ENCODE peak calls at places on chromosomes 16 and 17, in eight cellular contexts. K is cardiac muscle cell, N is lower leg skin, D is tibial nerve, I is A549, W is dorsolateral prefrontal cortex, B is lower lobe of right lung, A is HFFc6. S is an unnamed sample.

GRCh38 chr17:77140878-77141767 is at the start of gene SEC14L1:
- DNase-seq in D (no peak), N (peak), K (peak), W (no peak), A (peak), B (peak), I (no peak), S (peak)

GRCh38 chr17:82952019-82952418 is 112.2 kb upstream of the ZNF750 start:
- DNase-seq in A (no peak), W (no peak), K (no peak), B (peak), I (no peak), N (peak), D (no peak), S (no peak)

GRCh38 chr17:63496177-63496576 is 19.3 kb downstream of the ACE start:
- DNase-seq in N (no peak), I (no peak), B (no peak), A (no peak), W (no peak), K (no peak), D (no peak), S (no peak)

GRCh38 chr16:63461248-63461841 is 1425.1 kb upstream of the CDH8 start:
- DNase-seq in K (peak), A (peak), I (no peak), D (peak), W (peak), B (no peak), N (no peak), S (peak)

GRCh38 chr17:48746916-48747444 is 18.4 kb upstream of the HOXB13 start:
- DNase-seq in B (no peak), W (no peak), K (no peak), A (no peak), D (no peak), I (no peak), N (no peak), S (no peak)

GRCh38 chr16:11354733-11355574 is 9.7 kb downstream of the RMI2 start:
- DNase-seq in A (no peak), I (no peak), K (peak), B (peak), D (no peak), N (no peak), W (no peak), S (no peak)

GRCh38 chr17:79624658-79625478 is 14.0 kb upstream of the RBFOX3 start:
- DNase-seq in I (no peak), N (peak), W (no peak), A (no peak), B (peak), D (no peak), K (no peak), S (no peak)

GRCh38 chr17:42132941-42133340 is 10.3 kb downstream of the HSPB9 start:
- DNase-seq in B (peak), N (no peak), I (no peak), W (peak), D (no peak), K (peak), A (peak), S (no peak)

GRCh38 chr17:67053438-67054000 is 9.2 kb downstream of the CACNG1 start:
- DNase-seq in W (no peak), K (no peak), B (no peak), I (no peak), N (peak), A (no peak), D (no peak), S (no peak)

DNA sequence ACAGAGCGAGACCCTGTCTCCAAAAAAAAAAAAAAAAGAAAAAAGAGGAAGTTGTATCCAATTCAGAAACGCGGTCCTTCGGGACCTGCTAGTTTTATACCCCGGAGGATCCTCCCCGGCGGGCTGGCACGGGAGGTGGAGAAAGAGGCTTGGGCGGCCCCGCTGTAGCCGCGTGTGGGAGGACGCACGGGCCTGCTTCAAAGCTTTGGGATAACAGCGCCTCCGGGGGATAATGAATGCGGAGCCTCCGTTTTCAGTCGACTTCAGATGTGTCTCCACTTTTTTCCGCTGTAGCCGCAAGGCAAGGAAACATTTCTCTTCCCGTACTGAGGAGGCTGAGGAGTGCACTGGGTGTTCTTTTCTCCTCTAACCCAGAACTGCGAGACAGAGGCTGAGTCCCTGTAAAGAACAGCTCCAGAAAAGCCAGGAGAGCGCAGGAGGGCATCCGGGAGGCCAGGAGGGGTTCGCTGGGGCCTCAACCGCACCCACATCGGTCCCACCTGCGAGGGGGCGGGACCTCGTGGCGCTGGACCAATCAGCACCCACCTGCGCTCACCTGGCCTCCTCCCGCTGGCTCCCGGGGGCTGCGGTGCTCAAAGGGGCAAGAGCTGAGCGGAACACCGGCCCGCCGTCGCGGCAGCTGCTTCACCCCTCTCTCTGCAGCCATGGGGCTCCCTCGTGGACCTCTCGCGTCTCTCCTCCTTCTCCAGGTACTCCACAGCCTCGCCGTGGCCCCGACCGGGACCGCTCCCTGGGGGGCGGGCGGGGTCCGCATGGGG is at the start of gene CDH3:
- DNase-seq in A (no peak), B (peak), K (peak), D (no peak), W (peak), I (no peak), N (peak), S (peak)
- TF ChIP-seq CTCF in A (no peak), B (no peak), K (no peak), D (no peak), W (no peak), I (no peak), N (no peak), S (no peak)

GRCh38 chr17:57004944-57005579 is 27.1 kb downstream of the SCPEP1 start:
- DNase-seq in D (no peak), N (no peak), B (no peak), A (no peak), I (peak), K (no peak), W (no peak), S (no peak)
- TF ChIP-seq CTCF in D (no peak), N (no peak), B (peak), A (peak), I (peak), K (peak), W (no peak), S (peak)

GRCh38 chr16:55499951-55500350 is 8.9 kb upstream of the LPCAT2 start:
- DNase-seq in A (peak), W (no peak), K (peak), B (no peak), N (peak), I (no peak), D (peak), S (no peak)

GRCh38 chr16:55501549-55502322 is 7.1 kb upstream of the LPCAT2 start:
- DNase-seq in N (peak), A (no peak), I (no peak), B (no peak), W (no peak), D (peak), K (peak), S (no peak)

GRCh38 chr16:55503726-55504553 is 4.9 kb upstream of the LPCAT2 start:
- DNase-seq in N (peak), B (no peak), K (no peak), W (no peak), I (no peak), D (no peak), A (no peak), S (no peak)

GRCh38 chr16:55505333-55506015 is 3.4 kb upstream of the LPCAT2 start:
- DNase-seq in I (no peak), D (no peak), N (peak), A (no peak), W (no peak), K (no peak), B (no peak), S (no peak)

DNA sequence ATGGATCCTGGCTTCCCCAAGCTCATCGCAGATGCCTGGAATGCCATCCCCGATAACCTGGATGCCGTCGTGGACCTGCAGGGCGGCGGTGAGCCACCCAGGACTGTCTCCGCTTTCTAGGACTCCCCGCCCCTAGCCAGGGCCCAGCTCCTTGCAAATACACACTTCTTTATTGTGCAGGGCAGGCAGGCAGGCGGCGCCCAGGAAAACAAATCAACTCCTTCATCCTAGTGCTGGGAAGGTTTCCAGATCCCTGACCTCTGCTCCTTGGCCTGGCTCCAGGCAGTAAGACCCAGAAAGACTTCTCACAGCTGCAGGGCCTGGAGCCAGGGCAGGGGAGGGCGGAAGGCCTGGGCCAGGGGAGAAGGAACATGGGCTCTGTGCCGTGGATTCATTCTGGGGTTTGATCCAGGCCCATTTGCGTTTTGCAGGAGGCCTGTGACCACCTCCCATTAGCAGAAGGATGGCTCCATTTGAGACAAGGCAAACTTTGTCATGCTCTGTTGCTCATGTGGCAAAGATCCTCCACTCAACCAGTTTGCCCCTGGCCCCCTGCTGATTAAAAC is 6.0 kb upstream of the LPCAT2 start:
- DNase-seq in K (peak), N (peak), D (peak), B (peak), W (peak), A (no peak), I (no peak), S (peak)
- TF ChIP-seq CTCF in K (peak), N (no peak), D (peak), B (no peak), W (peak), A (peak), I (no peak), S (no peak)

GRCh38 chr17:45847747-45848146 is 3.1 kb downstream of the SPPL2C start:
- DNase-seq in K (no peak), I (no peak), W (no peak), N (no peak), A (no peak), B (no peak), D (no peak), S (no peak)

GRCh38 chr17:45847101-45847500 is 2.4 kb downstream of the SPPL2C start:
- DNase-seq in B (no peak), I (no peak), W (no peak), A (no peak), K (no peak), D (no peak), N (no peak), S (no peak)

GRCh38 chr17:45848868-45849535 is 4.3 kb downstream of the SPPL2C start:
- DNase-seq in K (no peak), A (no peak), I (no peak), B (no peak), D (no peak), N (no peak), W (peak), S (no peak)

GRCh38 chr17:45849536-45849990 is 4.9 kb downstream of the SPPL2C start:
- DNase-seq in A (no peak), N (no peak), W (no peak), D (no peak), I (no peak), K (no peak), B (no peak), S (no peak)

GRCh38 chr17:45848405-45848804 is 3.7 kb downstream of the SPPL2C start:
- DNase-seq in K (no peak), B (no peak), I (no peak), W (no peak), N (no peak), A (no peak), D (no peak), S (no peak)
- TF ChIP-seq CTCF in K (no peak), B (no peak), I (no peak), W (no peak), N (no peak), A (no peak), D (no peak), S (no peak)

GRCh38 chr16:55643161-55643970 is 12.4 kb upstream of the SLC6A2 start:
- DNase-seq in A (peak), K (peak), N (peak), D (no peak), W (no peak), B (peak), I (no peak), S (no peak)
- TF ChIP-seq CTCF in A (peak), K (no peak), N (no peak), D (no peak), W (no peak), B (no peak), I (no peak), S (no peak)

S was measured in nephron progenitor cell.